ENCODE peak calls at places on chromosomes 16 and 17, in five cellular contexts. One of them, this sample, is unnamed.

GRCh38 chr17:34582901-34583245 is 3.5 kb downstream of the TMEM132E start:
- DNase-seq in SK-N-SH: no peak
- DNase-seq in GM06990: no peak
- DNase-seq in right atrium auricular region: no peak
- DNase-seq in uterus: no peak
- DNase-seq in this sample: no peak

GRCh38 chr16:12239226-12239625 is 262.7 kb downstream of the SNX29 start:
- DNase-seq in SK-N-SH: no peak
- DNase-seq in uterus: no peak
- DNase-seq in right atrium auricular region: no peak
- DNase-seq in GM06990: no peak
- DNase-seq in this sample: no peak

GRCh38 chr17:81157848-81158687 is 7.2 kb upstream of the PVALEF start:
- DNase-seq in right atrium auricular region: no peak
- DNase-seq in GM06990: no peak
- DNase-seq in uterus: no peak
- DNase-seq in SK-N-SH: no peak
- DNase-seq in this sample: no peak

GRCh38 chr17:44005865-44006580 is 1.6 kb downstream of the NAGS start:
- DNase-seq in right atrium auricular region: no peak
- DNase-seq in SK-N-SH: peak; percentile 77
- DNase-seq in uterus: no peak
- DNase-seq in GM06990: peak; percentile 32
- DNase-seq in this sample: peak; percentile 64

GRCh38 chr17:81253358-81254131 is 14.4 kb downstream of the NDUFAF8 start:
- DNase-seq in SK-N-SH: peak; percentile 92
- DNase-seq in right atrium auricular region: no peak
- DNase-seq in GM06990: no peak
- DNase-seq in uterus: peak; percentile 61
- DNase-seq in this sample: peak; percentile 81

GRCh38 chr16:64590516-64590915 is 531.3 kb downstream of the CDH11 start:
- DNase-seq in SK-N-SH: no peak
- DNase-seq in GM06990: no peak
- DNase-seq in uterus: no peak
- DNase-seq in right atrium auricular region: no peak
- DNase-seq in this sample: no peak

GRCh38 chr17:79888811-79889634 is 49.8 kb upstream of the CBX4 start:
- DNase-seq in uterus: no peak
- DNase-seq in GM06990: no peak
- DNase-seq in SK-N-SH: peak; percentile 14
- DNase-seq in right atrium auricular region: no peak
- DNase-seq in this sample: no peak

GRCh38 chr16:60905806-60906205 is 1130.4 kb downstream of the CDH8 start:
- DNase-seq in GM06990: no peak
- DNase-seq in SK-N-SH: no peak
- DNase-seq in uterus: no peak
- DNase-seq in right atrium auricular region: no peak
- DNase-seq in this sample: no peak

GRCh38 chr17:3546997-3547396 is 10.6 kb downstream of the TRPV3 start:
- DNase-seq in SK-N-SH: peak; percentile 4
- DNase-seq in right atrium auricular region: no peak
- DNase-seq in uterus: no peak
- DNase-seq in GM06990: no peak
- DNase-seq in this sample: no peak

GRCh38 chr16:30458561-30459394 is 13.1 kb upstream of the SEPHS2 start:
- DNase-seq in uterus: no peak
- DNase-seq in GM06990: peak; percentile 90
- DNase-seq in SK-N-SH: no peak
- DNase-seq in right atrium auricular region: no peak
- DNase-seq in this sample: peak; percentile 67

GRCh38 chr16:10514369-10515055 is 65.9 kb downstream of the EMP2 start:
- DNase-seq in right atrium auricular region: no peak
- DNase-seq in GM06990: peak; percentile 33
- DNase-seq in uterus: peak; percentile 49
- DNase-seq in SK-N-SH: peak; percentile 62
- DNase-seq in this sample: peak; percentile 69

GRCh38 chr17:17152385-17152784 is 53.7 kb downstream of the PLD6 start:
- DNase-seq in GM06990: no peak
- DNase-seq in right atrium auricular region: peak; percentile 63
- DNase-seq in uterus: no peak
- DNase-seq in SK-N-SH: no peak
- DNase-seq in this sample: no peak

GRCh38 chr16:50025544-50025931 is 513 bp downstream of the CNEP1R1 start:
- DNase-seq in GM06990: peak; percentile 39
- DNase-seq in right atrium auricular region: no peak
- DNase-seq in uterus: no peak
- DNase-seq in SK-N-SH: no peak
- DNase-seq in this sample: peak; percentile 28

GRCh38 chr16:50024207-50024606 is 818 bp upstream of the CNEP1R1 start:
- DNase-seq in right atrium auricular region: no peak
- DNase-seq in SK-N-SH: no peak
- DNase-seq in GM06990: no peak
- DNase-seq in uterus: peak; percentile 18
- DNase-seq in this sample: no peak

GRCh38 chr16:50024684-50025543 is at the start of gene CNEP1R1:
- DNase-seq in right atrium auricular region: peak; percentile 98
- DNase-seq in GM06990: peak; percentile 95
- DNase-seq in SK-N-SH: peak; percentile 99
- DNase-seq in uterus: peak; percentile 94
- DNase-seq in this sample: peak; percentile 98

GRCh38 chr16:50023626-50024025 is 1.4 kb upstream of the CNEP1R1 start:
- DNase-seq in right atrium auricular region: no peak
- DNase-seq in GM06990: no peak
- DNase-seq in uterus: no peak
- DNase-seq in SK-N-SH: no peak
- DNase-seq in this sample: no peak

GRCh38 chr16:50021509-50021908 is 3.5 kb upstream of the CNEP1R1 start:
- DNase-seq in SK-N-SH: no peak
- DNase-seq in GM06990: no peak
- DNase-seq in right atrium auricular region: no peak
- DNase-seq in uterus: no peak
- DNase-seq in this sample: no peak
- TF ChIP-seq CTCF in SK-N-SH: no peak
- TF ChIP-seq CTCF in GM06990: peak; percentile 26
- TF ChIP-seq CTCF in right atrium auricular region: no peak
- TF ChIP-seq CTCF in uterus: no peak
- TF ChIP-seq CTCF in this sample: no peak

DNA sequence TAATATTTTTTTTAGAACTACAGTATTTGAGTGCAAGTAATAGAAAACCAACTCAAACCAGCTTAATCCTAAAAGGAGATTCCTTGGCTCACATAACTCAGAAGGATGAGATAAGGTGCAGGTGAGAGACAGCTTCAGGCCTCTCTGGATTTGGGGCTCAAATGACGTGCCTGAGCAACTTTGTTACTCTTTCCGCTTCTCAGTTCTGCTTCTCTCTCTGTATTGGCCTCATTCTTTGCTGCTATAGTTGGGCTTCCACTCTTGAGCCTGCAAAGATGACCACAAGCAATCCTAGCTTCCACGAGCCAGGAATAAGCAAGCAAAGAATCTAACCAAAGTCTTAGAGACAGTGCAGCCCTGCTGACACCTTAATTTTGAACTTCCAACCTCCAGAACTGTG is 45.0 kb upstream of the NLK start:
- DNase-seq in uterus: no peak
- DNase-seq in right atrium auricular region: no peak
- DNase-seq in GM06990: no peak
- DNase-seq in SK-N-SH: no peak
- DNase-seq in this sample: no peak
- TF ChIP-seq CTCF in uterus: no peak
- TF ChIP-seq CTCF in right atrium auricular region: no peak
- TF ChIP-seq CTCF in GM06990: no peak
- TF ChIP-seq CTCF in SK-N-SH: no peak
- TF ChIP-seq CTCF in this sample: no peak

GRCh38 chr17:58200024-58200633 is 7.6 kb downstream of the EPX start:
- DNase-seq in uterus: no peak
- DNase-seq in SK-N-SH: peak; percentile 89
- DNase-seq in GM06990: peak; percentile 49
- DNase-seq in right atrium auricular region: no peak
- DNase-seq in this sample: peak; percentile 63
- TF ChIP-seq CTCF in uterus: no peak
- TF ChIP-seq CTCF in SK-N-SH: peak; percentile 76
- TF ChIP-seq CTCF in GM06990: peak; percentile 81
- TF ChIP-seq CTCF in right atrium auricular region: no peak
- TF ChIP-seq CTCF in this sample: peak; percentile 70

DNA sequence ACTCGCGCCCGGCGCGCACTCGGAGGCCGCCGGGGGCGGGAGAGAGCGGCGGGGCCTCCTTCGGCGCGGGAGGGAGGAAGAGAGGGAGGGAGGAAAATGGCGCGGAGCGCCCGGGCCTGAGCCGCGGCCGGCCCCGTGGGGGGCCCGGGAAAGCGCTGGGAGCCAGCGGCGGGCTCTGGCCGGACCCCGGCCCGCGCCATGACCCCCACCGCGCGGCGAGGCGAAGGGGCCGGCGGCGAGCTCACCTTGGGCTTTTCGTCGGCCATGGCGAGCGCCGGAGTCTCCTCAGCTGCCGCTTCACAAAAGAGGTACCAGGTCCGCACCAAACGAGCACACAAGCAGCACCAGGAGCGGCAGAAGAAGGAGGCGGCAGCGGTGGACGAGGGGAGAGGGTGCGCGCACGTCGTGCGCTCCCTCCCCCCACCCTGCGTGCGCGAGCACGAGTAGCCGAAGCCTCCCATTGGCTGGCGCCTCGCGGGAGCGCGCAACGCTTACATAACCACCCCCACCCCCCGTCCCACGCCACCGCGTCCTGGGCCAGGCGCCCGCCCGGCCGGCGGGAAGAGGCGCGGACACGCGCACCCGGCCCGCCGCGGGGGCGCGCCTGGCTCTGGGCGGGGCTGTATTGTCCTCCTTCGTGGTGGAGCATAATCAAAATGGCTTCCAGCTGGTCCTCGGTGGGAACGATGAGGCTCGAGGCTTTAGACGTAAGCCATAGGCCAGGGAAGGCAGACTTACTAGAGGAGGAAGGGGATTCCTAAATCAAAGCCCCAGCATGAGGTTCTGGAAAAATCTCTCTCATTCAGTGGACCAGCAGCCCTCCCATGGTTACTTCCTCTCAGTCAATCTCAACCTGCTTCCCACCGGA is at the start of gene SUMO2:
- DNase-seq in SK-N-SH: peak; percentile 100
- DNase-seq in uterus: peak; percentile 97
- DNase-seq in right atrium auricular region: peak; percentile 94
- DNase-seq in GM06990: peak; percentile 99
- DNase-seq in this sample: peak; percentile 99
- TF ChIP-seq CTCF in SK-N-SH: no peak
- TF ChIP-seq CTCF in uterus: peak; percentile 51
- TF ChIP-seq CTCF in right atrium auricular region: no peak
- TF ChIP-seq CTCF in GM06990: peak; percentile 7
- TF ChIP-seq CTCF in this sample: no peak

GRCh38 chr16:58127634-58128033 is 1.5 kb downstream of the CFAP20 start:
- DNase-seq in right atrium auricular region: no peak
- DNase-seq in GM06990: no peak
- DNase-seq in uterus: no peak
- DNase-seq in SK-N-SH: no peak
- DNase-seq in this sample: no peak
- TF ChIP-seq CTCF in right atrium auricular region: no peak
- TF ChIP-seq CTCF in GM06990: peak; percentile 4
- TF ChIP-seq CTCF in uterus: no peak
- TF ChIP-seq CTCF in SK-N-SH: peak; percentile 39
- TF ChIP-seq CTCF in this sample: no peak

DNA sequence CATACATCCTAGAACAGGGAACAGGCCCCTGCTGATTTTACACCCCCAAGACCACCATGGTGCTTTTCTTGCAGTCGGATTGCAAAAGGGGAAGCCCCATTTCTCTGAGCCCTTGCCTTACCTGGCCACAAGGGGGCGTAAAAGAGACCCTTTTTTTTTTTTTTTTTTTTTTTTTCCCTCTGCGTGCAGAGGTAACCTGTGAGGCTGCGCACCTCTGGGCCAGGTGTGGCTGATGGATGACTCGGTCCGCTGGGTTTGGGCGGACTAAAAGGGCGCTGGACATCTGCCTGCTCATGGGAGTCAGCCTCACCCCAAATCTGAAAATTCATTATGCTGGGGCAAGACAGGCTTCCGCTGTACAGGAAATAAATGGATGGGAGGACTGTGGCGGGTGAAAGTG is 281.0 kb downstream of the CBLN1 start:
- DNase-seq in GM06990: no peak
- DNase-seq in SK-N-SH: no peak
- DNase-seq in right atrium auricular region: no peak
- DNase-seq in uterus: no peak
- DNase-seq in this sample: no peak
- TF ChIP-seq CTCF in GM06990: peak; percentile 74
- TF ChIP-seq CTCF in SK-N-SH: peak; percentile 56
- TF ChIP-seq CTCF in right atrium auricular region: no peak
- TF ChIP-seq CTCF in uterus: peak; percentile 12
- TF ChIP-seq CTCF in this sample: peak; percentile 48